ENCODE peak calls at places on chromosomes 11 and 22, in four cellular contexts. T, L, M and H are unnamed samples.

GRCh38 chr11:92893276-92893675 is 76.2 kb upstream of the MTNR1B start:
- DNase-seq in L (no peak), M (no peak), T (peak), H (no peak)

GRCh38 chr22:24559471-24559870 is 3.7 kb downstream of the SNRPD3 start:
- DNase-seq in T (no peak), L (no peak), M (no peak), H (no peak)

GRCh38 chr22:32311551-32312071 is 46.1 kb upstream of the RFPL3 start:
- DNase-seq in L (no peak), M (no peak), T (no peak), H (no peak)

GRCh38 chr11:117835576-117835975 is 11.0 kb upstream of the FXYD2 start:
- DNase-seq in L (no peak), T (no peak), M (no peak), H (no peak)

GRCh38 chr11:62552465-62552782 is 5.8 kb upstream of the AHNAK start:
- DNase-seq in L (no peak), M (peak), T (no peak), H (peak)

GRCh38 chr11:45995342-45995734 is 72.9 kb downstream of the LARGE2 start:
- DNase-seq in T (no peak), M (no peak), L (no peak), H (no peak)

GRCh38 chr11:104625246-104625645 is 273.0 kb downstream of the CASP12 start:
- DNase-seq in L (peak), M (peak), T (peak), H (no peak)

GRCh38 chr11:73326929-73327811 is 19.1 kb downstream of the ARHGEF17 start:
- DNase-seq in T (peak), L (no peak), M (peak), H (peak)

GRCh38 chr11:86244063-86244521 is 461 bp upstream of the EED start:
- DNase-seq in T (peak), M (peak), L (peak), H (peak)

GRCh38 chr11:58133329-58134076 is 8.2 kb upstream of the OR9I1 start:
- DNase-seq in L (no peak), M (no peak), T (peak), H (no peak)

GRCh38 chr11:60504219-60504618 is 11.0 kb upstream of the MS4A13 start:
- DNase-seq in L (no peak), T (no peak), M (no peak), H (no peak)

GRCh38 chr11:87851234-87851633 is 324.0 kb downstream of the RAB38 start:
- DNase-seq in T (peak), L (peak), M (peak), H (peak)

GRCh38 chr22:40412441-40412840 is 42.0 kb downstream of the SGSM3 start:
- DNase-seq in L (no peak), T (no peak), M (no peak), H (no peak)

GRCh38 chr11:62832346-62833234 is at the start of gene TEX54:
- DNase-seq in M (peak), T (no peak), L (peak), H (no peak)